ENCODE peak calls at places on chromosomes 12 and 14, in five cellular contexts. J is tibial artery, X is aorta, S is colonic mucosa, V is upper lobe of right lung. T is an unnamed sample.

GRCh38 chr14:60544659-60545058 is 35.7 kb downstream of the SIX6 start:
- DNase-seq in J (no peak), X (no peak), S (no peak), V (no peak), T (no peak)

GRCh38 chr14:49549881-49550280 is 36.3 kb downstream of the RPS29 start:
- DNase-seq in J (no peak), X (no peak), S (no peak), V (no peak), T (no peak)

GRCh38 chr14:35224615-35225014 is 67.6 kb upstream of the PSMA6 start:
- DNase-seq in J (no peak), X (no peak), S (no peak), V (no peak), T (no peak)

GRCh38 chr12:716506-716905 is 35.9 kb upstream of the WNK1 start:
- DNase-seq in J (no peak), X (no peak), S (no peak), V (no peak), T (no peak)

GRCh38 chr14:50605776-50606175 is 45.8 kb downstream of the ATL1 start:
- DNase-seq in J (no peak), X (no peak), S (no peak), V (no peak), T (no peak)

GRCh38 chr14:23538785-23539184 is 12.8 kb downstream of the ZFHX2 start:
- DNase-seq in J (no peak), X (no peak), S (no peak), V (no peak), T (no peak)

GRCh38 chr12:108516511-108517275 is 1.6 kb downstream of the FICD start:
- DNase-seq in J (no peak), X (no peak), S (no peak), V (no peak), T (no peak)

GRCh38 chr12:109329003-109329402 is 18.7 kb upstream of the MYO1H start:
- DNase-seq in J (no peak), X (no peak), S (no peak), V (no peak), T (no peak)

GRCh38 chr12:116046039-116046438 is 231.5 kb downstream of the MED13L start:
- DNase-seq in J (no peak), X (no peak), S (no peak), V (no peak), T (no peak)

GRCh38 chr12:40262657-40263056 is 37.9 kb downstream of the LRRK2 start:
- DNase-seq in J (no peak), X (no peak), S (no peak), V (no peak), T (no peak)

GRCh38 chr12:113086249-113087164 is 30.0 kb downstream of the DTX1 start:
- DNase-seq in J (no peak), X (no peak), S (no peak), V (no peak), T (no peak)

GRCh38 chr12:117293510-117293909 is 67.9 kb downstream of the NOS1 start:
- DNase-seq in J (no peak), X (no peak), S (no peak), V (no peak), T (no peak)

GRCh38 chr12:27696293-27696652 is at the start of gene REP15:
- DNase-seq in J (no peak), X (no peak), S (no peak), V (no peak), T (no peak)

GRCh38 chr12:128940090-128940888 is 87.0 kb downstream of the GLT1D1 start:
- DNase-seq in J (no peak), X (no peak), S (no peak), V (no peak), T (no peak)

GRCh38 chr14:64823305-64823985 is 56.3 kb downstream of the SPTB start:
- DNase-seq in J (peak; percentile 84), X (peak; percentile 90), S (peak; percentile 72), V (peak; percentile 91), T (peak; percentile 45)

GRCh38 chr14:21071225-21072041 is 1.3 kb downstream of the ARHGEF40 start:
- DNase-seq in J (peak; percentile 93), X (peak; percentile 96), S (peak; percentile 86), V (peak; percentile 87), T (no peak)

DNA sequence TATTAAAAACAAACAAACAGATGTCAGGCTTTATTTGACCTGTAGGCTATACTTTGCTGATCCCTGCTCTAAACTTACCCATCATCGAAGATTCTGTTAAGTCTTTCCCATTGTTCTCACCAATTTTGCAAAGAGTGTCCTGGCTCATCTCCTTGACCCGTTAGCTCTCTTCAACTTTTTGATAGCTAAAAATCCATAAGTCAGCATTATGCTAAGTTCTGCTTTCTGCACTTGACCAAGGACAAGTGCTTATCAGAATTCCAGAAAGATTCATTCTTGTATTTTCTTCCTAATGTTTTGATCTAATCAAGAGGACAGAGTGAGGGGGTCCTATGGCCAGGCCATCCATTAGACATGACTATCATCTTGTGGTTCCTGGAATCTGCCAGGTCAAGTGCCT is 503.5 kb downstream of the FUT8 start:
- DNase-seq in J (no peak), X (no peak), S (no peak), V (no peak), T (no peak)
- H3K27ac ChIP-seq in J (no peak overlapping the region), X (no peak overlapping the region), S (no peak overlapping the region), V (no peak overlapping the region), T (no peak overlapping the region)

GRCh38 chr14:66000771-66001170 is 485.4 kb upstream of the CCDC196 start:
- DNase-seq in J (no peak), X (no peak), S (no peak), V (no peak), T (no peak)
- H3K9me3 ChIP-seq in J (peaks cover 17% of the 10 kb centered on the region), X (peaks cover 10% of the 10 kb centered on the region), S (no peaks in the 10 kb centered on the region), V (no peaks in the 10 kb centered on the region), T (peaks cover 26% of the 10 kb centered on the region)

GRCh38 chr14:69814397-69814796 is 17.4 kb upstream of the SLC10A1 start:
- DNase-seq in J (no peak), X (no peak), S (no peak), V (no peak), T (no peak)

GRCh38 chr14:69812725-69813124 is 15.7 kb upstream of the SLC10A1 start:
- DNase-seq in J (no peak), X (no peak), S (no peak), V (no peak), T (no peak)

GRCh38 chr14:69816216-69816615 is 19.2 kb upstream of the SLC10A1 start:
- DNase-seq in J (no peak), X (no peak), S (no peak), V (no peak), T (no peak)

GRCh38 chr14:69818760-69819191 is 21.7 kb upstream of the SLC10A1 start:
- DNase-seq in J (no peak), X (no peak), S (peak; percentile 52), V (peak; percentile 65), T (peak; percentile 42)

GRCh38 chr14:69815556-69815955 is 18.5 kb upstream of the SLC10A1 start:
- DNase-seq in J (no peak), X (no peak), S (no peak), V (no peak), T (no peak)
- H3K27ac ChIP-seq in J (no peak overlapping the region), X (no peak overlapping the region), S (no peak overlapping the region), V (no peak overlapping the region), T (no peak overlapping the region)

DNA sequence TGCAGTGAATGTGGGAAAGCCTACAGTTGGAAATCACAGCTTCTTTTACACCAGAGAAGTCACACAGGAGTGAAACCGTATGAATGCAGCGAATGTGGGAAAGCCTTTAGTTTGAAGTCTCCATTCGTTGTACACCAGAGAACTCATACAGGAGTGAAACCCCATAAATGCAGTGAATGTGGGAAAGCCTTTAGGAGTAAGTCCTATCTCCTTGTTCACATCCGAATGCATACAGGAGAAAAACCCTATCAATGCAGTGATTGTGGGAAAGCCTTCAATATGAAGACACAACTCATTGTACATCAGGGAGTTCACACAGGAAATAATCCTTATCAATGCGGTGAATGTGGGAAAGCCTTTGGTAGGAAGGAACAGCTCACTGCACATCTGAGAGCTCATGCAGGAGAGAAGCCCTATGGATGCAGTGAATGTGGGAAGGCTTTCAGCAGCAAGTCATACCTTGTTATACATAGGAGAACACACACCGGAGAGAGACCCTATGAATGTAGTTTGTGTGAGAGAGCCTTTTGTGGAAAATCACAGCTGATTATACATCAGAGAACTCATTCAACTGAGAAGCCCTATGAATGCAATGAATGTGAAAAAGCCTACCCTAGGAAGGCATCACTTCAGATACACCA is 24.6 kb downstream of the ZNF26 start:
- DNase-seq in J (no peak), X (no peak), S (no peak), V (no peak), T (no peak)
- H3K9me3 ChIP-seq in J (peaks cover 85% of the 10 kb centered on the region), X (peaks cover 44% of the 10 kb centered on the region), S (peaks cover 13% of the 10 kb centered on the region), V (peaks cover 77% of the 10 kb centered on the region), T (peaks cover 100% of the 10 kb centered on the region)

GRCh38 chr14:91318911-91319310 is 74.4 kb upstream of the GPR68 start:
- DNase-seq in J (no peak), X (no peak), S (no peak), V (no peak), T (no peak)

GRCh38 chr14:91313852-91314251 is 69.3 kb upstream of the GPR68 start:
- DNase-seq in J (no peak), X (no peak), S (no peak), V (no peak), T (no peak)

GRCh38 chr14:91315844-91316267 is 71.4 kb upstream of the GPR68 start:
- DNase-seq in J (no peak), X (no peak), S (no peak), V (no peak), T (peak; percentile 75)

GRCh38 chr14:91317381-91318313 is 73.1 kb upstream of the GPR68 start:
- DNase-seq in J (no peak), X (peak; percentile 68), S (peak; percentile 90), V (peak; percentile 93), T (peak; percentile 56)

DNA sequence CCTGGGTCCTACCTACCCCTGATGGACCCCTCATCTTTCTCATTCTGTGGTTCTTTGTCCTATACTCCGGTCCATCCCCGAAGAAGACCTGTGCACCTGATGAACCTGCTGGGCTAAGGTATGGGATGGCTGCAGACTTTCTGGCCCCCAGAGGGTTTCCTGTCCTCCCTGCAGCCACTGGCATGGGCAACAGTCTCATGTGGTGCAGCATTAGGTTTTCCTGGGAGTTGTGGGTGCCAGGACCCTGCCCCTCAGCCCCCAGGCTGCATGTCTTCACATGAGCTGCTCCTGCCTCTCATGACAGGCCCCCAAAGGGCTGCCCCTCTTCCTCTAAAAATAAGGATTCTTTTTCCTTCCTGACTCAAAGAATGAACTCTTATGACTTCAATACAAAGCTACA is 72.3 kb upstream of the GPR68 start:
- DNase-seq in J (no peak), X (no peak), S (no peak), V (no peak), T (no peak)
- H3K27ac ChIP-seq in J (no peak overlapping the region), X (no peak overlapping the region), S (peak overlapping the region; percentile 73), V (peak overlapping the region; percentile 74), T (peak overlapping the region; percentile 89)

DNA sequence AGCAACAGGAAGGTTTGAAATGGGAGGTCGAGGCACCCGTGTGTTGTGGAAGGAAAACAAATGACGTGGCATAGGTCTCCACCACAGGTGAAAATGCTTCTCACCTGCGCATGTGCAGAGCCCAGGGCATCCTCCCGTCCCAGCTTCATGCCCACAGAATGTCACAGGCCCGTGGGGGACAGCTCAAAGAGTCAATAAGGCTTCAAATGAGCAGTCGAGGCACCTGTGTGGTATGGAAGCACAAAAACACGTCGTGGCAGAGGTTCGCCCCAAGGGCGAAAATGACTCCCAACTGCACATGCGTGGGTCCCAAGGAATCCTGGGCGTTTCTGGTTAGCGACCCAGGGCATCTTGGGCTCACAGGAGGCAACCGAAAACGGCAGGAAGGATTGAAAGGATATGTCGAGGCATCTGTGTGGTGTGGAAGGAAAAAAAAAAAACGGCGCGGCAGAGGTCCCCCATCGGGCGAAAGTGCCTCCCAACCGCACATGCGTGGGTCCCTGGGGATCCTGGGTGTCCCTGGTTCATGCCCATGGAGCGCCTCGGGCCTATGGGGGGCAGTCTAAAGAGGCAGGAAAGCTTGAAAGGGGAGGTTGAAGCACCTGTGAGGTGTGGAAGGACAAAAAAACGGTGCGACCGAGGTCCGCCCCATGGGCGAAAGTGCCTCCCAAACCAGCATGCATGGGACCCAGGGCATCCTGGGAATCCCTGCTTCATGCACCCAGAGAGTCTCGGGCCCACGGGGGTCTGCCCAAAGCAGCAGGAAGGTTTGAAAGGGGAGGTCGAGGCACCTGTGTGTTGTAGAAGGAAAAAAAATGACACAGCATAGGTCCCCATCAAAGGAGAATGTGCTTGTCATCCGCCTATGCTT is 578.5 kb downstream of the ALG10 start:
- DNase-seq in J (peak; percentile 52), X (peak; percentile 20), S (no peak), V (peak; percentile 56), T (peak; percentile 14)
- H3K9me3 ChIP-seq in J (peaks cover 96% of the 10 kb centered on the region), X (peaks cover under 1% of the 10 kb centered on the region), S (no peaks in the 10 kb centered on the region), V (peaks cover 7% of the 10 kb centered on the region), T (peaks cover 78% of the 10 kb centered on the region)

T was measured in CD4-positive, alpha-beta T cell.